ENCODE peak calls at places on chromosomes 5 and 9, in ten cellular contexts. D, W, G, V, J, M, F, B, Y and T are unnamed samples.

GRCh38 chr5:60883229-60883628 is 39.2 kb upstream of the ELOVL7 start:
- DNase-seq in D (peak), W (peak), G (peak), V (peak), J (no peak), M (no peak), F (no peak), B (peak), Y (peak), T (peak)

GRCh38 chr9:80602291-80602690 is 1030.5 kb downstream of the TLE4 start:
- DNase-seq in D (no peak), W (no peak), G (no peak), V (no peak), J (no peak), M (no peak), F (no peak), B (no peak), Y (no peak), T (no peak)

GRCh38 chr9:96441798-96442445 is 8.0 kb upstream of the HABP4 start:
- DNase-seq in D (no peak), W (peak), G (no peak), V (peak), J (no peak), M (no peak), F (no peak), B (no peak), Y (peak), T (peak)

GRCh38 chr5:78592735-78593386 is 55.7 kb downstream of the LHFPL2 start:
- DNase-seq in D (no peak), W (no peak), G (no peak), V (no peak), J (no peak), M (no peak), F (no peak), B (no peak), Y (no peak), T (no peak)

GRCh38 chr5:1881731-1882336 is 891 bp downstream of the IRX4 start:
- DNase-seq in D (no peak), W (no peak), G (no peak), V (no peak), J (no peak), M (no peak), F (no peak), B (no peak), Y (no peak), T (no peak)

GRCh38 chr9:91047993-91048607 is 246.5 kb downstream of the SYK start:
- DNase-seq in D (peak), W (peak), G (peak), V (no peak), J (no peak), M (no peak), F (no peak), B (peak), Y (peak), T (no peak)

GRCh38 chr5:39440964-39441363 is 16.2 kb upstream of the DAB2 start:
- DNase-seq in D (peak), W (peak), G (peak), V (no peak), J (no peak), M (no peak), F (no peak), B (peak), Y (no peak), T (no peak)

GRCh38 chr9:81132318-81132717 is 557.0 kb downstream of the TLE1 start:
- DNase-seq in D (no peak), W (peak), G (no peak), V (no peak), J (no peak), M (no peak), F (no peak), B (no peak), Y (no peak), T (no peak)

GRCh38 chr9:117414906-117415583 is at the start of gene ASTN2:
- DNase-seq in D (peak), W (no peak), G (peak), V (no peak), J (no peak), M (no peak), F (no peak), B (peak), Y (no peak), T (no peak)

GRCh38 chr5:16773990-16774389 is 157.2 kb upstream of the RETREG1 start:
- DNase-seq in D (peak), W (peak), G (peak), V (no peak), J (no peak), M (no peak), F (no peak), B (peak), Y (no peak), T (no peak)

GRCh38 chr5:179146277-179146676 is 86.1 kb downstream of the ZNF354C start:
- DNase-seq in D (no peak), W (no peak), G (no peak), V (no peak), J (no peak), M (no peak), F (peak), B (no peak), Y (no peak), T (no peak)

GRCh38 chr5:80069918-80070318 is 34.8 kb downstream of the THBS4 start:
- DNase-seq in D (no peak), W (no peak), G (peak), V (no peak), J (no peak), M (no peak), F (no peak), B (peak), Y (no peak), T (no peak)

GRCh38 chr5:71938886-71939285 is 168.4 kb upstream of the MAP1B start:
- DNase-seq in D (no peak), W (no peak), G (no peak), V (no peak), J (no peak), M (no peak), F (no peak), B (no peak), Y (peak), T (peak)

GRCh38 chr5:142034994-142035393 is 22.2 kb upstream of the GNPDA1 start:
- DNase-seq in D (no peak), W (no peak), G (no peak), V (peak), J (no peak), M (no peak), F (no peak), B (no peak), Y (no peak), T (no peak)

GRCh38 chr9:134366223-134367031 is 40.2 kb downstream of the RXRA start:
- DNase-seq in D (peak), W (peak), G (peak), V (no peak), J (peak), M (peak), F (no peak), B (peak), Y (no peak), T (peak)

GRCh38 chr5:178651046-178651810 is 24.4 kb upstream of the CLK4 start:
- DNase-seq in D (peak), W (peak), G (no peak), V (no peak), J (no peak), M (no peak), F (no peak), B (peak), Y (no peak), T (no peak)

GRCh38 chr5:35096209-35096608 is 48.5 kb upstream of the AGXT2 start:
- DNase-seq in D (no peak), W (no peak), G (peak), V (no peak), J (no peak), M (no peak), F (no peak), B (peak), Y (no peak), T (no peak)

GRCh38 chr5:39022151-39022550 is 52.0 kb downstream of the RICTOR start:
- DNase-seq in D (no peak), W (no peak), G (no peak), V (no peak), J (no peak), M (no peak), F (no peak), B (no peak), Y (no peak), T (no peak)

GRCh38 chr9:100515578-100516494 is 42.9 kb downstream of the TMEFF1 start:
- DNase-seq in D (no peak), W (peak), G (no peak), V (no peak), J (no peak), M (no peak), F (no peak), B (peak), Y (peak), T (no peak)

GRCh38 chr9:133855802-133856592 is 117.8 kb upstream of the SARDH start:
- DNase-seq in D (no peak), W (peak), G (no peak), V (no peak), J (peak), M (no peak), F (no peak), B (peak), Y (no peak), T (no peak)

GRCh38 chr9:93295031-93295430 is 111.1 kb downstream of the WNK2 start:
- DNase-seq in D (no peak), W (no peak), G (peak), V (no peak), J (no peak), M (no peak), F (no peak), B (no peak), Y (no peak), T (no peak)

GRCh38 chr5:112412370-112412769 is 6.7 kb downstream of the EPB41L4A start:
- DNase-seq in D (no peak), W (no peak), G (no peak), V (no peak), J (no peak), M (no peak), F (no peak), B (no peak), Y (peak), T (no peak)

GRCh38 chr9:87516222-87516930 is 18.7 kb downstream of the DAPK1 start:
- DNase-seq in D (peak), W (peak), G (peak), V (no peak), J (peak), M (no peak), F (no peak), B (no peak), Y (peak), T (peak)

GRCh38 chr5:68332546-68332945 is 117.0 kb downstream of the PIK3R1 start:
- DNase-seq in D (no peak), W (peak), G (no peak), V (no peak), J (no peak), M (no peak), F (no peak), B (peak), Y (peak), T (no peak)

GRCh38 chr9:90309809-90310522 is 332.7 kb downstream of the DIRAS2 start:
- DNase-seq in D (no peak), W (no peak), G (no peak), V (peak), J (no peak), M (no peak), F (no peak), B (no peak), Y (peak), T (no peak)

GRCh38 chr9:21679432-21679831 is 123.0 kb upstream of the MTAP start:
- DNase-seq in D (peak), W (no peak), G (no peak), V (no peak), J (no peak), M (no peak), F (no peak), B (peak), Y (no peak), T (peak)

GRCh38 chr9:21750021-21750735 is 52.3 kb upstream of the MTAP start:
- DNase-seq in D (no peak), W (no peak), G (no peak), V (no peak), J (no peak), M (no peak), F (no peak), B (peak), Y (no peak), T (no peak)

GRCh38 chr5:167576126-167576525 is 715.3 kb upstream of the WWC1 start:
- DNase-seq in D (peak), W (no peak), G (no peak), V (no peak), J (no peak), M (no peak), F (no peak), B (peak), Y (peak), T (no peak)

GRCh38 chr5:160467555-160468418 is 46.1 kb downstream of the PTTG1 start:
- DNase-seq in D (peak), W (peak), G (peak), V (no peak), J (peak), M (peak), F (peak), B (peak), Y (peak), T (peak)

GRCh38 chr5:95669540-95669939 is 13.3 kb downstream of the SPATA9 start:
- DNase-seq in D (peak), W (peak), G (peak), V (no peak), J (peak), M (no peak), F (no peak), B (peak), Y (no peak), T (no peak)

GRCh38 chr9:99264070-99264469 is 42.0 kb downstream of the SEC61B start:
- DNase-seq in D (no peak), W (peak), G (no peak), V (no peak), J (no peak), M (no peak), F (no peak), B (no peak), Y (no peak), T (peak)

GRCh38 chr5:164355267-164355830 is 849.9 kb downstream of the MAT2B start:
- DNase-seq in D (no peak), W (no peak), G (no peak), V (no peak), J (no peak), M (no peak), F (no peak), B (no peak), Y (no peak), T (no peak)

GRCh38 chr5:141590127-141590526 is 28.7 kb downstream of the DIAPH1 start:
- DNase-seq in D (no peak), W (no peak), G (no peak), V (no peak), J (no peak), M (no peak), F (no peak), B (no peak), Y (no peak), T (no peak)

GRCh38 chr5:149062371-149063016 is 368 bp downstream of the SH3TC2 start:
- DNase-seq in D (peak), W (peak), G (peak), V (no peak), J (no peak), M (no peak), F (no peak), B (peak), Y (peak), T (peak)

GRCh38 chr9:106862946-106863740 is at the start of gene ZNF462:
- DNase-seq in D (peak), W (peak), G (peak), V (no peak), J (peak), M (peak), F (no peak), B (peak), Y (peak), T (peak)

GRCh38 chr9:18353473-18353872 is 120.5 kb upstream of the ADAMTSL1 start:
- DNase-seq in D (no peak), W (no peak), G (no peak), V (no peak), J (no peak), M (no peak), F (no peak), B (no peak), Y (no peak), T (no peak)

GRCh38 chr5:25028994-25029393 is 384.2 kb upstream of the CDH10 start:
- DNase-seq in D (no peak), W (no peak), G (no peak), V (no peak), J (no peak), M (no peak), F (no peak), B (no peak), Y (no peak), T (no peak)